ENCODE peak calls at places on chromosomes 13 and 19, in five cellular contexts. G is M059J; I is activated T-cell treated with anti-CD3 and anti-CD28 coated beads for 1 hour; R is stimulated activated CD4-positive, alpha-beta T cell treated with anti-CD3 and anti-CD28 coated beads, Interleukin-4, amount 100 ng/mL, for 1 hour; A is activated naive CD4-positive, alpha-beta T cell. H is an unnamed sample.

GRCh38 chr13:77386046-77386445 is 59.2 kb upstream of the MYCBP2 start:
- DNase-seq in A (no peak), G (peak), I (no peak), R (no peak), H (no peak)

GRCh38 chr19:38985262-38985661 is 9.7 kb upstream of the FBXO17 start:
- DNase-seq in I (no peak), R (no peak), G (no peak), A (no peak), H (no peak)

GRCh38 chr13:19182536-19182935 is 912 bp upstream of the TUBA3C start:
- DNase-seq in A (no peak), G (no peak), I (no peak), R (no peak), H (no peak)

GRCh38 chr13:25046985-25047660 is 48.8 kb upstream of the PABPC3 start:
- DNase-seq in A (no peak), I (no peak), G (peak), R (no peak), H (no peak)

GRCh38 chr13:67140006-67140405 is 90.1 kb downstream of the PCDH9 start:
- DNase-seq in A (no peak), R (no peak), G (no peak), I (no peak), H (no peak)

GRCh38 chr19:41694831-41695635 is 7.0 kb upstream of the CEACAM7 start:
- DNase-seq in R (no peak), I (no peak), A (no peak), G (no peak), H (no peak)

GRCh38 chr19:13938361-13939027 is at the start of gene PODNL1:
- DNase-seq in A (no peak), I (no peak), G (peak), R (no peak), H (no peak)

GRCh38 chr19:49862411-49863253 is 4.7 kb downstream of the PNKP start:
- DNase-seq in R (peak), I (no peak), A (no peak), G (no peak), H (no peak)

GRCh38 chr13:59493436-59493965 is 670.2 kb downstream of the DIAPH3 start:
- DNase-seq in I (no peak), A (no peak), R (no peak), G (no peak), H (no peak)

GRCh38 chr13:19153782-19154450 is 27.7 kb downstream of the TUBA3C start:
- DNase-seq in G (no peak), A (no peak), R (no peak), I (no peak), H (no peak)

GRCh38 chr13:91426913-91427312 is 28.5 kb downstream of the GPC5 start:
- DNase-seq in R (no peak), G (no peak), A (no peak), I (no peak), H (no peak)

GRCh38 chr19:18379803-18380747 is 5.9 kb upstream of the GDF15 start:
- DNase-seq in I (no peak), R (no peak), G (peak), A (no peak), H (no peak)